ENCODE peak calls at places on chromosomes 4 and X, in four cellular contexts. L, O, J and E are unnamed samples.

GRCh38 chrX:108735087-108735679 is 1.2 kb downstream of the IRS4 start:
- DNase-seq in L (no peak), O (no peak), J (peak), E (no peak)

GRCh38 chr4:132557660-132558059 is 591.4 kb upstream of the PCDH10 start:
- DNase-seq in L (no peak), O (peak), J (no peak), E (no peak)

GRCh38 chr4:77232653-77233052 is 75.6 kb downstream of the CCNG2 start:
- DNase-seq in L (no peak), O (no peak), J (no peak), E (no peak)

GRCh38 chr4:41638203-41638602 is 100.2 kb downstream of the LIMCH1 start:
- DNase-seq in L (no peak), O (no peak), J (no peak), E (no peak)

GRCh38 chrX:12673487-12673886 is 117.7 kb upstream of the PRPS2 start:
- DNase-seq in L (no peak), O (no peak), J (no peak), E (no peak)

GRCh38 chrX:18548996-18549395 is 122.9 kb downstream of the RS1 start:
- DNase-seq in L (no peak), O (no peak), J (no peak), E (no peak)

GRCh38 chrX:55668084-55668483 is 44.9 kb downstream of the FOXR2 start:
- DNase-seq in L (no peak), O (no peak), J (no peak), E (no peak)

GRCh38 chr4:48780867-48781219 is 764 bp upstream of the FRYL start:
- DNase-seq in L (no peak), O (peak), J (peak), E (no peak)

GRCh38 chr4:83340692-83341343 is 6.2 kb upstream of the HPSE start:
- DNase-seq in L (no peak), O (peak), J (no peak), E (no peak)

GRCh38 chrX:106780664-106781377 is 21.7 kb upstream of the TBC1D8B start:
- DNase-seq in L (no peak), O (no peak), J (no peak), E (no peak)

GRCh38 chr4:1718095-1718850 is 2.9 kb downstream of the TMEM129 start:
- DNase-seq in L (no peak), O (peak), J (no peak), E (no peak)

GRCh38 chr4:128427832-128428366 is 140.3 kb upstream of the PGRMC2 start:
- DNase-seq in L (peak), O (no peak), J (peak), E (no peak)

GRCh38 chr4:82642321-82642720 is 80.5 kb upstream of the TMEM150C start:
- DNase-seq in L (no peak), O (no peak), J (no peak), E (no peak)

GRCh38 chrX:2756534-2756933 is 4.7 kb downstream of the XG start:
- DNase-seq in L (no peak), O (no peak), J (no peak), E (no peak)

GRCh38 chrX:101485212-101486064 is at the start of gene ARMCX4:
- DNase-seq in L (peak), O (no peak), J (peak), E (peak)

GRCh38 chr4:87333267-87333666 is 10.6 kb upstream of the HSD17B13 start:
- DNase-seq in L (no peak), O (no peak), J (no peak), E (no peak)

GRCh38 chrX:19879742-19880378 is 7.5 kb downstream of the SH3KBP1 start:
- DNase-seq in L (no peak), O (no peak), J (no peak), E (no peak)
- TF ChIP-seq CTCF in L (no peak), O (peak), J (peak), E (peak)

DNA sequence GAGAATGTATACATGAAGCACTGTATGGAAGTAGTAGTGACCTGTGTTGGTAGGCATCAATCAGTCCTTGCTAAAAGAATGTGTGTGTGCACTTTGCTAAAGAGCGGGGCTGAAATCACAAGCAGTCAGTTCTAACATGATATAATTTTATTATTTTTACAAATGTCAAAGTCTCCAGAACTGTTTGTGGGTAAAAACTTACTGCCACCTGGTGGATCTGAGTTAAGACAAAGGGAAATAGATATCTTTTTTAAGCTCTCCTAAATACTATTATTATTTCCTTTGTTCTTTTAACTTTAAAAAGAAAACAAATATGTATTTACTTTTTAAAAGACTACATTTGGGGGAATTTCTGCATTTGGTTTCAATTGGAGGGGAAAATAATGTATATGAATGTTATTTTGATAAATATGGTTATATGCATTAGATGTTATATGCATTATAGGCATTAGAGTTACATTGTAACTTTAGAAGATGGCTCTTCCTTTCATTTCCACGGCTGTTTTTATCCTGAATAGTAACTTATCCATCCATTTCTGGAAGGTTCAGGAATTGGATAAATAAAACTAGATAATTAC is 7.8 kb upstream of the CLOCK start:
- DNase-seq in L (no peak), O (peak), J (no peak), E (no peak)
- TF ChIP-seq CTCF in L (peak), O (peak), J (peak), E (peak)

GRCh38 chrX:44261286-44261685 is 82.2 kb downstream of the EFHC2 start:
- DNase-seq in L (no peak), O (no peak), J (no peak), E (no peak)

GRCh38 chrX:44264936-44265335 is 78.5 kb downstream of the EFHC2 start:
- DNase-seq in L (no peak), O (no peak), J (no peak), E (no peak)

GRCh38 chrX:44265559-44265958 is 77.9 kb downstream of the EFHC2 start:
- DNase-seq in L (no peak), O (no peak), J (no peak), E (no peak)

GRCh38 chrX:44260609-44261008 is 82.9 kb downstream of the EFHC2 start:
- DNase-seq in L (no peak), O (no peak), J (no peak), E (no peak)
- TF ChIP-seq CTCF in L (no peak), O (no peak), J (no peak), E (no peak)

DNA sequence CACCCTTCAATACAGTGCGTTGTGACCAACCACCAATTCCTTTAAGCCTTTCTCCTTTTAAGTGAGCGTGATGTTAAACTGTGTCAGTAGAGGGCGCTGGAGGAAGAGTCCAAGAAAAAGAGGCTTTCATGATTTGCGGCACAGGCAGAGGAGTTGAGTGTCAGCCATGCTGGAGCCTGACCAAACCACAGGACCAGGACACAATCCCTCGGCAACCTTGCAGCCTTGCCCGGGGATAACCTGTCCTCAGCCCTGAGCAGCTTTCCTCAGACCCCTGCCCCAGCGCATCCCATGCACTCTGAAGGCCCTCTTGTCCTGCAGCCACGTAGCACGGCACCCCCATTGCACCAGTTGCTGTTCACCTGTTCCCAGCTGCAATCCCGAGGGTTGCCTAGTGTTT is 53.5 kb upstream of the SMIM31 start:
- DNase-seq in L (no peak), O (peak), J (peak), E (no peak)
- TF ChIP-seq CTCF in L (peak), O (peak), J (peak), E (peak)

GRCh38 chrX:47648376-47648775 is 2.0 kb downstream of the ELK1 start:
- DNase-seq in L (no peak), O (no peak), J (no peak), E (no peak)

GRCh38 chrX:47649781-47650163 is 591 bp downstream of the ELK1 start:
- DNase-seq in L (no peak), O (no peak), J (no peak), E (no peak)

GRCh38 chrX:47650164-47651042 is at the start of gene ELK1:
- DNase-seq in L (peak), O (peak), J (peak), E (peak)

GRCh38 chrX:47649302-47649701 is 1.1 kb downstream of the ELK1 start:
- DNase-seq in L (no peak), O (no peak), J (no peak), E (no peak)

GRCh38 chrX:47651043-47651905 is 911 bp upstream of the ELK1 start:
- DNase-seq in L (no peak), O (no peak), J (no peak), E (no peak)
- TF ChIP-seq CTCF in L (no peak), O (no peak), J (no peak), E (no peak)

GRCh38 chrX:139126493-139126892 is 404.0 kb upstream of the F9 start:
- DNase-seq in L (no peak), O (peak), J (peak), E (no peak)
- TF ChIP-seq CTCF in L (peak), O (peak), J (peak), E (peak)

GRCh38 chr4:176791591-176792347 is 953 bp downstream of the VEGFC start:
- DNase-seq in L (no peak), O (no peak), J (peak), E (peak)

GRCh38 chr4:176790398-176790797 is 2.3 kb downstream of the VEGFC start:
- DNase-seq in L (no peak), O (no peak), J (no peak), E (no peak)

GRCh38 chr4:176788971-176789370 is 3.8 kb downstream of the VEGFC start:
- DNase-seq in L (no peak), O (no peak), J (no peak), E (no peak)

GRCh38 chr4:176788248-176788647 is 4.5 kb downstream of the VEGFC start:
- DNase-seq in L (no peak), O (no peak), J (no peak), E (no peak)

DNA sequence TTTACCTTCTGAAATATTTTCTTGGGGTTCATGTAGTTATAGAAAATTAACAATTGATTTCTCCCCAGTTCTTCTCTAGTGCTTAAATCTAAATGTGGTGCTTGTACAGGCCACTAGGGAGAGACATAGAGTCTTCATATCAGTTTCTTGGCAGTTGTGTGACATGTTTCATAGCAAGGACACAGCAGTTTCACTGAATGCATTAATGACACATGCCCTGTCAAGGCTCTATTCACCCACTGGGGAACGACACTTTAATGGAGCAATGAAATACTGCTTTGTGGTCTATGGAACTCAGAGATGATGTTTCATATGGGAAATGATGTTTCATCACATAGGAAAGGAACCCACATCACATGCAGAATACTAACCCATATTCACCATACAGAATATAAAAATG is 2.8 kb downstream of the VEGFC start:
- DNase-seq in L (peak), O (peak), J (no peak), E (no peak)
- TF ChIP-seq CTCF in L (peak), O (peak), J (peak), E (peak)

GRCh38 chr4:146095091-146095690 is 80.3 kb upstream of the LSM6 start:
- DNase-seq in L (peak), O (peak), J (peak), E (no peak)
- TF ChIP-seq CTCF in L (peak), O (peak), J (peak), E (no peak)